ENCODE peak calls at places on chromosomes 12 and 14, in nine cellular contexts. K is hepatocyte, D is GM23248, N is MM.1S, T is HCT116, J is PC-3, Q is GM23338, R is neural progenitor cell, O is SK-N-SH. A is an unnamed sample.

GRCh38 chr12:132108211-132108832 is 35.8 kb downstream of the DDX51 start:
- DNase-seq in Q (peak), K (no peak), J (no peak), T (no peak), D (no peak), O (no peak), N (no peak), R (peak), A (no peak)

GRCh38 chr14:90883782-90884181 is 67.6 kb upstream of the TTC7B start:
- DNase-seq in Q (peak), O (no peak), D (no peak), T (no peak), J (no peak), N (no peak), R (no peak), K (no peak), A (no peak)

GRCh38 chr14:39265032-39265431 is 31.3 kb downstream of the MIA2 start:
- DNase-seq in K (peak), R (no peak), O (no peak), J (peak), D (peak), Q (no peak), T (peak), N (no peak), A (peak)

GRCh38 chr12:28893365-28893764 is 255.7 kb upstream of the FAR2 start:
- DNase-seq in Q (no peak), N (no peak), O (no peak), R (no peak), T (no peak), K (no peak), J (no peak), D (peak), A (no peak)

GRCh38 chr12:34396006-34396860 is 373.9 kb downstream of the ALG10 start:
- DNase-seq in N (no peak), R (no peak), Q (no peak), D (no peak), J (no peak), K (no peak), O (peak), T (no peak), A (no peak)

GRCh38 chr12:123115409-123116111 is 35.3 kb downstream of the PITPNM2 start:
- DNase-seq in N (no peak), Q (no peak), K (peak), R (no peak), J (peak), O (no peak), T (no peak), D (peak), A (no peak)

GRCh38 chr12:124833693-124834122 is 30.0 kb downstream of the SCARB1 start:
- DNase-seq in D (peak), O (peak), J (no peak), N (no peak), Q (peak), T (peak), R (peak), K (no peak), A (no peak)

GRCh38 chr12:51460519-51460918 is 35.9 kb downstream of the SLC4A8 start:
- DNase-seq in J (peak), K (peak), T (no peak), Q (no peak), D (no peak), O (no peak), N (no peak), R (no peak), A (no peak)

GRCh38 chr14:105411017-105411941 is 8.3 kb upstream of the MTA1 start:
- DNase-seq in K (peak), O (peak), R (peak), Q (peak), J (peak), T (no peak), D (peak), N (no peak), A (no peak)

GRCh38 chr14:95488376-95489162 is 27.9 kb downstream of the SYNE3 start:
- DNase-seq in K (no peak), J (no peak), D (peak), Q (no peak), R (no peak), N (no peak), T (no peak), O (no peak), A (no peak)

GRCh38 chr12:5626146-5626545 is 194.2 kb downstream of the NTF3 start:
- DNase-seq in J (no peak), R (no peak), N (no peak), D (no peak), T (no peak), Q (no peak), O (no peak), K (no peak), A (no peak)

GRCh38 chr12:121754836-121755235 is 38.7 kb downstream of the RHOF start:
- DNase-seq in O (no peak), N (no peak), T (no peak), D (no peak), J (no peak), Q (no peak), R (no peak), K (no peak), A (no peak)

GRCh38 chr12:5254703-5255102 is 177.2 kb upstream of the NTF3 start:
- DNase-seq in D (peak), R (peak), O (no peak), K (no peak), N (no peak), J (no peak), T (no peak), Q (no peak), A (no peak)

GRCh38 chr12:123614531-123614930 is 12.6 kb downstream of the DDX55 start:
- DNase-seq in R (no peak), D (peak), Q (no peak), K (no peak), T (no peak), N (no peak), O (no peak), J (peak), A (no peak)

DNA sequence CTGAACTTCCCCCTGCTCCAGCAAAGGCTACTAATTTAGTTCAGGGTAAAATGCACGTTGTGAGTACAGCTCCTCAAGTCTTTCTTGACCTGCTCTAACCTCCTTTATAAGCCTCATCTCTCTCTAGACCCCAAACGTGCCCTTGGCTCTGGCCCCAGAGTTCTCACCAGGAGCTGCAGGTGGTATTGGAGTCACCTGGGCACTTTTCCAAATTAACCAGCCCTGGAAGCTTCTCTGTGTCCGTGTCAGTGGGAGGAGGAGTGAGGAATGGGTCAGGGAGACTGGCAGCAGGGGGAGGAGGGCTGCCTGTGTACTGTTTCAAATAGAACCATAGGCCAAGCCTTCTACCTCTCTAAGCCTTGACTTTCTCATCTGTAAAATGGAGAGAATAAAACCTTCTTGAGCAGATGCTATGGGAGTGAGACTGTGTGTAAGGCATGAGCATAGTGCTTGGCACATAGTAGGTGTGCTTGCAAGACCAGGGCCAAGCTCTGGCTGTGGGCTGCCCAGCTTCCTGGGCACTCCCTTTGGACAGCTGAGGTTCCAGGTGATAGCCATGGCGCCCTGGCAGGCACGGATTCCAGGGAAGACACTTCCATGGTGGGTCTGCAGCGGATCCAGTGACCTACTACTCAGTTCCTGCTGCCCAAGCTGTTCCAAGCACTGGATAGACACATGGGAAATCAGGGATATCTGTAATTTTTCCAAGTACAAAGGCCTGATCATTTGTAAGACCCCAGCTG is 24.4 kb downstream of the ASB2 start:
- DNase-seq in T (no peak), N (no peak), J (no peak), R (no peak), O (no peak), Q (no peak), D (peak), K (no peak), A (no peak)
- TF ChIP-seq EZH2phosphoT487 in T (no peak), N (no peak), J (no peak), R (no peak), O (no peak), Q (no peak), D (no peak), K (no peak), A (no peak)

GRCh38 chr12:1611775-1612174 is 17.3 kb upstream of the WNT5B start:
- DNase-seq in Q (no peak), O (no peak), D (peak), J (no peak), T (no peak), R (no peak), K (no peak), N (no peak), A (no peak)

GRCh38 chr12:1610072-1610643 is 15.8 kb upstream of the FBXL14 start:
- DNase-seq in O (no peak), K (no peak), D (no peak), R (no peak), Q (no peak), T (no peak), N (no peak), J (no peak), A (no peak)

GRCh38 chr12:1614360-1614759 is 14.7 kb upstream of the WNT5B start:
- DNase-seq in R (no peak), N (no peak), J (no peak), Q (no peak), D (no peak), K (no peak), O (no peak), T (no peak), A (no peak)

GRCh38 chr12:1613860-1614259 is 15.2 kb upstream of the WNT5B start:
- DNase-seq in J (no peak), N (no peak), T (no peak), O (no peak), R (no peak), Q (peak), D (no peak), K (no peak), A (no peak)

GRCh38 chr12:1612196-1612595 is 16.8 kb upstream of the WNT5B start:
- DNase-seq in J (no peak), O (no peak), K (no peak), T (no peak), Q (no peak), N (no peak), D (peak), R (no peak), A (no peak)
- H3K4me3 ChIP-seq in J (no peak), O (no peak), K (no peak), T (no peak), Q (no peak), N (no peak), D (peak), R (no peak), A (no peak)

GRCh38 chr12:47144769-47145168 is 65.0 kb upstream of the AMIGO2 start:
- DNase-seq in K (no peak), Q (no peak), T (no peak), N (no peak), R (no peak), J (no peak), D (no peak), O (no peak), A (no peak)

GRCh38 chr12:47152095-47152494 is 72.3 kb upstream of the AMIGO2 start:
- DNase-seq in K (no peak), D (no peak), R (no peak), N (no peak), J (peak), O (no peak), Q (no peak), T (no peak), A (no peak)

GRCh38 chr12:47145188-47145587 is 65.4 kb upstream of the AMIGO2 start:
- DNase-seq in D (no peak), Q (no peak), O (no peak), J (no peak), T (no peak), K (no peak), N (no peak), R (no peak), A (no peak)

DNA sequence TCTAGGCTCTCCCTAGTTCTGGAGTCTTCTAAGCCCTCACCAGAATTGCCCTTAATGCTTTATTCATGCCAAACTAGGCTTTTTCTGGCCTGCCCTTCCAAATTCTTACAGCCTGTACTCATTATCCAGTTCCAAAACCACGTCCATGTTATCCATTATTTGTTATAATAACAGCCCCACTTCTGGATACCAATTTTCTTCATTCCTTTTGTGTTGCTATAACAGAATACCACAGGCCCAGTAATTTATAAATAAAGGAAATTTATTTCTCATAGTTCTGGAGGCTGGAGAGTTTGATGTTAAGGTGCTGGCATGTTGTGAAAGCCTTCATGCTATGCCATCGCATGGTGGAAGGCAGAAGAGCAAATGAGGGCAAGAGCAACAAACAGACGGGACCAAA is 68.0 kb upstream of the AMIGO2 start:
- DNase-seq in D (no peak), N (no peak), R (no peak), T (no peak), J (no peak), O (no peak), K (no peak), Q (no peak), A (no peak)
- TF ChIP-seq EZH2phosphoT487 in D (no peak), N (no peak), R (no peak), T (no peak), J (no peak), O (no peak), K (no peak), Q (no peak), A (no peak)

GRCh38 chr12:48197549-48197966 is 5.5 kb downstream of the OR10AD1 start:
- DNase-seq in N (peak), D (peak), J (peak), R (peak), O (peak), Q (peak), T (peak), K (peak), A (peak)

GRCh38 chr12:48198619-48198973 is 4.5 kb downstream of the OR10AD1 start:
- DNase-seq in J (no peak), N (no peak), R (no peak), D (peak), K (no peak), O (peak), Q (peak), T (no peak), A (no peak)

GRCh38 chr12:48198985-48199384 is 4.1 kb downstream of the OR10AD1 start:
- DNase-seq in K (no peak), O (no peak), J (no peak), T (no peak), R (no peak), D (no peak), Q (no peak), N (no peak), A (no peak)

GRCh38 chr12:48199784-48200198 is 3.3 kb downstream of the OR10AD1 start:
- DNase-seq in N (no peak), J (peak), R (no peak), T (no peak), Q (peak), O (no peak), K (peak), D (peak), A (no peak)

DNA sequence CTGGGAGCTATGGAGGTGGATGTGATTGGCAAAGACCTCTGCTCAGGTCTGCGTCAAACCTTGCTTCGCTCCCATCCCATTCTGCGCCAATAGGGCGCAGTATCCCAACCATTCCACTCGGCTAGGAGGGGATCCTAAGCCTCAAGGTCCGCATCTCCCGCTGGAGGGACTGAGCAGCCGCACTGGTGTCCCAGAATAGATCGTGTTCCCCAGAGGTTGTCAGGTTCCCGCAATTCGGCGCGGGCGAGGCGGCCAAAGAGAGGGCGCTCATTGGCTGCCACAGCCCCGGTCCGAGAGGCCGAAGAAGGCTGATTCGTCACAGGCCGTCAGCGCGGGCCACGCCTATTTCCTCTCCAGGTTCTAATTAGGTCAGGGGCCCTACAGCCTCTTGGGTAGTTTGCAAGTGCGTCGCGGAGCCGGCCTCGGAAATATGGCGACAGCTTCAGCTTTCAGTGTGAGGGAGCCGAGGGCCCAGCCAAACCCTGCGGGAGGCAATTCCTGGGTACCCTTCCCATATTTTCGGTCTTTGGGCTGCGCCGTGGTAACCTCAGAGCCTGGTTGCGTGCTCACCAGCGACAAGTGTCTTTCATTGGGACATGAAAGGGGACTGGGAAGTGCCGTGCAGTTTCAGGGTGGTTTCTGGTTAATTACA is 5.0 kb downstream of the OR10AD1 start:
- DNase-seq in Q (peak), K (peak), R (peak), D (peak), N (peak), O (peak), T (peak), J (peak), A (peak)
- H3K4me3 ChIP-seq in Q (peak), K (peak), R (peak), D (peak), N (peak), O (peak), T (peak), J (peak), A (peak)

GRCh38 chr14:99534333-99534732 is 53.1 kb downstream of the CCNK start:
- DNase-seq in T (no peak), N (no peak), O (no peak), Q (no peak), J (no peak), D (no peak), K (no peak), R (peak), A (no peak)

GRCh38 chr14:99532310-99532709 is 51.1 kb downstream of the CCNK start:
- DNase-seq in K (no peak), R (no peak), T (no peak), O (no peak), N (no peak), Q (no peak), J (no peak), D (no peak), A (no peak)

GRCh38 chr14:99529899-99530298 is 48.7 kb downstream of the CCNK start:
- DNase-seq in O (no peak), T (no peak), R (no peak), K (no peak), Q (no peak), J (no peak), D (peak), N (no peak), A (no peak)

GRCh38 chr14:99530407-99530806 is 49.2 kb downstream of the CCNK start:
- DNase-seq in R (no peak), J (no peak), K (no peak), O (no peak), D (no peak), T (no peak), N (no peak), Q (no peak), A (no peak)

DNA sequence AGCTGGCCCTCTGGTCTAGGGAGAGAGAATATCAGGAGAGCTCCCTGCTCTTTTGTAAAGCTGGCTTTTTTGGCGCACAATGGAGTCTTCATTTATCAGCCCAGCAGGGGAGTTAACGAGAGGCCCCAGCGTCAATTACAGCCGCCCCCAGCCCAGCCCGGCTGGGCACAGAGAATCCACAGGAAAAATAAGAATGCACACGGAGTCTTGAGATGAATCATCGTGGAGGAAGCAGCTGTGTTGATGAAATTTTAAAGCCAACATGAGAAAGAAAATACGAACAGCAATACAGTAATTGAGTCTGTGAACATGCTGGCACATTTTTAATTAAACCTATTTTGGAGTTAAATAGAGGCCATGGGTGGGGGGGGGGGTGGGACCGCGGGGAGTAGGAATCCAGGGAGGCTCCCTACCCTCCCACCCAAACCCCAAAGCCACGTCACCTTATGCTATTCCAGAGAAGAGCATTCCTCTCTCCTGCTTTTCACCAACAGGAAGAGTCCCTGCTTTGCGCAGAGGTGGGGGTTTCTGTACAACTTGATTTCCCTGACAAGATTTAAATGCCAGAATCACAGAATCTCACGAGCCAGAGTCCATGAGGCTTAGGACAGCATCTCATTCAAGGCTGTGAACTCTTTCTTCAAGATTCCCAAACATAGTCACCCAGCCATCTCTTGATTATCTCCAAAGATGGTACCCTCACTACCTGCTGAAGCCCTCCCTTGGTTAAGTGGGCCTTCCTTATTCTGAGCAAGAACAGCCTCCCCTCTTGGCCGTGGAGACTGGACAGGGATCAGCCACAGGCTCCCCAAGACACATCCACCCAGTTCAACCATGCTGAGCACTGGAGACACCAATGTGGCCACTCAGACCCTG is 50.2 kb downstream of the CCNK start:
- DNase-seq in D (peak), K (no peak), O (no peak), T (no peak), R (peak), Q (peak), N (no peak), J (no peak), A (no peak)
- TF ChIP-seq EZH2phosphoT487 in D (no peak), K (no peak), O (no peak), T (no peak), R (no peak), Q (no peak), N (no peak), J (no peak), A (no peak)

DNA sequence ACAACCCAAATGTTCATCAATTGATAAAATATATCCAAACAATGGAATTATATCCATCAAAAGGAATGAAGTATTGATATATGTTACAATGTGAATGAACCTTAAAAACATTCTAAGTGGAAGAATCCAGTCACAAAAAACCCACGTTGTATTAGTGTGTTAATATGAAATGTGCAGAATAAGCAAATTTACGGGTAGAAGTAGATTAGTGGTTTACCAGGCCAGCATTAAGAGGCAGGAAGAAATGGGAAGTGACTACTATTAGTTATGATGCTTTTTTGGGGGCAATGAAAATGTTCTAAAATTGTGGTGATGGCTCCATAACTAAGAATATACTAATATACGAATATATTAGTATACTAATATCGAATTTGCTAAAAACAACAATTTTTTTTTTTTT is 1.5 kb downstream of the COX16 start:
- DNase-seq in D (no peak), N (no peak), J (no peak), Q (no peak), O (no peak), T (no peak), K (no peak), R (no peak), A (no peak)
- H3K4me3 ChIP-seq in D (peak), N (no peak), J (peak), Q (peak), O (peak), T (peak), K (no peak), R (peak), A (peak)

GRCh38 chr12:1351926-1352325 is 242.5 kb downstream of the FBXL14 start:
- DNase-seq in T (no peak), N (no peak), K (no peak), O (no peak), D (peak), J (no peak), R (no peak), Q (no peak), A (no peak)
- TF ChIP-seq EZH2phosphoT487 in T (no peak), N (no peak), K (no peak), O (no peak), D (no peak), J (no peak), R (no peak), Q (no peak), A (no peak)

A was measured in OCI-LY7.